ENCODE peak calls at places on chromosomes 12 and 14, in six cellular contexts. M is hippocampal formation; G is fibroblast of lung; X is iris pigment epithelial cell; E is stimulated activated CD4-positive, alpha-beta T cell treated with anti-CD3 and anti-CD28 coated beads, TNF-alpha, amount 100 ng/mL, for 1 hour; D is keratinocyte. U is an unnamed sample.

GRCh38 chr12:60266381-60266852 is 670.6 kb downstream of the SLC16A7 start:
- DNase-seq in X (peak; percentile 91), D (no peak), G (peak; percentile 85), M (no peak), E (no peak), U (no peak)

GRCh38 chr14:99181246-99181645 is 90.8 kb downstream of the BCL11B start:
- DNase-seq in X (no peak), G (no peak), M (no peak), E (no peak), D (no peak), U (no peak)

GRCh38 chr14:103679351-103679750 is 35.9 kb downstream of the XRCC3 start:
- DNase-seq in G (peak; percentile 31), X (peak; percentile 27), M (no peak), D (no peak), E (peak; percentile 32), U (no peak)

GRCh38 chr12:9707864-9708808 is 24.8 kb downstream of the CLECL1 start:
- DNase-seq in E (peak; percentile 33), G (peak; percentile 71), X (peak; percentile 60), D (no peak), M (peak; percentile 23), U (peak; percentile 54)

GRCh38 chr12:47360771-47361388 is 281.1 kb upstream of the AMIGO2 start:
- DNase-seq in M (no peak), G (no peak), D (no peak), X (peak; percentile 19), E (no peak), U (no peak)

GRCh38 chr14:57362356-57362755 is 28.0 kb upstream of the NAA30 start:
- DNase-seq in G (no peak), E (no peak), M (no peak), X (peak; percentile 5), D (no peak), U (no peak)

GRCh38 chr12:10771132-10771733 is 31.2 kb downstream of the TAS2R7 start:
- DNase-seq in D (no peak), M (peak; percentile 14), E (no peak), X (peak; percentile 49), G (peak; percentile 66), U (no peak)

GRCh38 chr14:101406921-101407320 is 154.4 kb upstream of the DIO3 start:
- DNase-seq in D (no peak), M (no peak), X (no peak), E (no peak), G (no peak), U (no peak)

GRCh38 chr12:106205208-106206069 is 42.4 kb downstream of the CKAP4 start:
- DNase-seq in M (no peak), G (no peak), D (no peak), X (no peak), E (no peak), U (no peak)

GRCh38 chr14:105314287-105315185 is at the start of gene PACS2:
- DNase-seq in D (no peak), G (peak; percentile 83), X (peak; percentile 81), M (peak; percentile 65), E (peak; percentile 63), U (peak; percentile 91)

GRCh38 chr14:100737526-100737925 is 10.8 kb downstream of the DLK1 start:
- DNase-seq in G (no peak), E (no peak), M (no peak), X (no peak), D (no peak), U (peak; percentile 59)

GRCh38 chr12:74539261-74539660 is 1.6 kb downstream of the ATXN7L3B start:
- DNase-seq in E (no peak), G (no peak), M (no peak), D (no peak), X (peak; percentile 14), U (no peak)

GRCh38 chr12:45434094-45434493 is 218.2 kb downstream of the ANO6 start:
- DNase-seq in X (no peak), M (no peak), D (no peak), E (no peak), G (no peak), U (no peak)

GRCh38 chr12:30691122-30691879 is 4.4 kb downstream of the IPO8 start:
- DNase-seq in G (peak; percentile 79), E (no peak), M (no peak), D (no peak), X (peak; percentile 89), U (no peak)

GRCh38 chr14:99441157-99441870 is 39.3 kb downstream of the SETD3 start:
- DNase-seq in X (peak; percentile 27), G (no peak), E (no peak), D (no peak), M (no peak), U (no peak)

GRCh38 chr12:90102957-90103652 is 394.5 kb upstream of the ATP2B1 start:
- DNase-seq in X (peak; percentile 57), D (no peak), E (no peak), M (no peak), G (peak; percentile 67), U (no peak)

GRCh38 chr14:49892301-49892635 is 614 bp upstream of the ARF6 start:
- DNase-seq in D (no peak), E (no peak), M (peak; percentile 68), G (peak; percentile 92), X (peak; percentile 93), U (no peak)

GRCh38 chr12:121992059-121992879 is 29.4 kb upstream of the BCL7A start:
- DNase-seq in M (no peak), X (peak; percentile 99), G (peak; percentile 95), D (peak; percentile 96), E (peak; percentile 32), U (no peak)

GRCh38 chr14:73526036-73526984 is 10.6 kb upstream of the ACOT1 start:
- DNase-seq in X (peak; percentile 13), D (no peak), M (no peak), G (no peak), E (no peak), U (no peak)

U was measured in kidney.